ENCODE peak calls at places on chromosomes 6 and 20, in four cellular contexts. One of them, this sample, is unnamed.
A peak's percentile ranks its signal among the peaks of the same experiment; 100 is the strongest.

GRCh38 chr20:19968488-19969073 is 48.6 kb upstream of the NAA20 start:
- DNase-seq in bronchial epithelial cell: no peak
- DNase-seq in heart left ventricle: no peak
- DNase-seq in body of pancreas: no peak
- DNase-seq in this sample: no peak

GRCh38 chr20:17888044-17888443 is 80.5 kb downstream of the SNX5 start:
- DNase-seq in bronchial epithelial cell: peak; percentile 81
- DNase-seq in heart left ventricle: no peak
- DNase-seq in body of pancreas: no peak
- DNase-seq in this sample: no peak

GRCh38 chr6:148507774-148508173 is 165.1 kb downstream of the SASH1 start:
- DNase-seq in bronchial epithelial cell: no peak
- DNase-seq in heart left ventricle: no peak
- DNase-seq in body of pancreas: no peak
- DNase-seq in this sample: no peak

GRCh38 chr6:153618371-153619328 is 420.4 kb upstream of the OPRM1 start:
- DNase-seq in body of pancreas: no peak
- DNase-seq in heart left ventricle: peak; percentile 19
- DNase-seq in bronchial epithelial cell: peak; percentile 10
- DNase-seq in this sample: no peak

GRCh38 chr20:4195499-4195898 is 180.1 kb upstream of the RNF24 start:
- DNase-seq in heart left ventricle: no peak
- DNase-seq in bronchial epithelial cell: peak; percentile 23
- DNase-seq in body of pancreas: peak; percentile 16
- DNase-seq in this sample: peak; percentile 46

GRCh38 chr20:46011631-46012482 is 3.1 kb downstream of the MMP9 start:
- DNase-seq in heart left ventricle: peak; percentile 67
- DNase-seq in bronchial epithelial cell: peak; percentile 50
- DNase-seq in body of pancreas: peak; percentile 52
- DNase-seq in this sample: peak; percentile 67

GRCh38 chr20:59403261-59403961 is 103.0 kb downstream of the EDN3 start:
- DNase-seq in heart left ventricle: no peak
- DNase-seq in bronchial epithelial cell: no peak
- DNase-seq in body of pancreas: peak; percentile 70
- DNase-seq in this sample: peak; percentile 63

GRCh38 chr6:42450314-42451145 is 1.2 kb downstream of the TRERF1 start:
- DNase-seq in body of pancreas: peak; percentile 28
- DNase-seq in heart left ventricle: no peak
- DNase-seq in bronchial epithelial cell: peak; percentile 5
- DNase-seq in this sample: peak; percentile 23

GRCh38 chr6:45959534-45960195 is 56.0 kb downstream of the CLIC5 start:
- DNase-seq in body of pancreas: no peak
- DNase-seq in heart left ventricle: no peak
- DNase-seq in bronchial epithelial cell: peak; percentile 82
- DNase-seq in this sample: peak; percentile 47

GRCh38 chr6:12718025-12718424 is 1.5 kb downstream of the PHACTR1 start:
- DNase-seq in bronchial epithelial cell: peak; percentile 41
- DNase-seq in body of pancreas: no peak
- DNase-seq in heart left ventricle: no peak
- DNase-seq in this sample: no peak

GRCh38 chr6:161694995-161695394 is 421.1 kb upstream of the AGPAT4 start:
- DNase-seq in bronchial epithelial cell: no peak
- DNase-seq in heart left ventricle: no peak
- DNase-seq in body of pancreas: peak; percentile 24
- DNase-seq in this sample: peak; percentile 27
- TF ChIP-seq CTCF in bronchial epithelial cell: no peak
- TF ChIP-seq CTCF in heart left ventricle: peak; percentile 29
- TF ChIP-seq CTCF in body of pancreas: peak; percentile 56
- TF ChIP-seq CTCF in this sample: peak; percentile 50

GRCh38 chr6:170295519-170296422 is 4.9 kb upstream of the DLL1 start:
- DNase-seq in bronchial epithelial cell: peak; percentile 21
- DNase-seq in heart left ventricle: peak; percentile 45
- DNase-seq in body of pancreas: peak; percentile 70
- DNase-seq in this sample: no peak

GRCh38 chr6:170296423-170296745 is 5.5 kb upstream of the DLL1 start:
- DNase-seq in body of pancreas: no peak
- DNase-seq in heart left ventricle: no peak
- DNase-seq in bronchial epithelial cell: no peak
- DNase-seq in this sample: no peak

GRCh38 chr6:170298688-170299087 is 7.8 kb upstream of the DLL1 start:
- DNase-seq in body of pancreas: no peak
- DNase-seq in bronchial epithelial cell: peak; percentile 28
- DNase-seq in heart left ventricle: no peak
- DNase-seq in this sample: no peak

GRCh38 chr6:170297577-170298330 is 6.9 kb upstream of the DLL1 start:
- DNase-seq in heart left ventricle: no peak
- DNase-seq in bronchial epithelial cell: no peak
- DNase-seq in body of pancreas: peak; percentile 56
- DNase-seq in this sample: no peak

DNA sequence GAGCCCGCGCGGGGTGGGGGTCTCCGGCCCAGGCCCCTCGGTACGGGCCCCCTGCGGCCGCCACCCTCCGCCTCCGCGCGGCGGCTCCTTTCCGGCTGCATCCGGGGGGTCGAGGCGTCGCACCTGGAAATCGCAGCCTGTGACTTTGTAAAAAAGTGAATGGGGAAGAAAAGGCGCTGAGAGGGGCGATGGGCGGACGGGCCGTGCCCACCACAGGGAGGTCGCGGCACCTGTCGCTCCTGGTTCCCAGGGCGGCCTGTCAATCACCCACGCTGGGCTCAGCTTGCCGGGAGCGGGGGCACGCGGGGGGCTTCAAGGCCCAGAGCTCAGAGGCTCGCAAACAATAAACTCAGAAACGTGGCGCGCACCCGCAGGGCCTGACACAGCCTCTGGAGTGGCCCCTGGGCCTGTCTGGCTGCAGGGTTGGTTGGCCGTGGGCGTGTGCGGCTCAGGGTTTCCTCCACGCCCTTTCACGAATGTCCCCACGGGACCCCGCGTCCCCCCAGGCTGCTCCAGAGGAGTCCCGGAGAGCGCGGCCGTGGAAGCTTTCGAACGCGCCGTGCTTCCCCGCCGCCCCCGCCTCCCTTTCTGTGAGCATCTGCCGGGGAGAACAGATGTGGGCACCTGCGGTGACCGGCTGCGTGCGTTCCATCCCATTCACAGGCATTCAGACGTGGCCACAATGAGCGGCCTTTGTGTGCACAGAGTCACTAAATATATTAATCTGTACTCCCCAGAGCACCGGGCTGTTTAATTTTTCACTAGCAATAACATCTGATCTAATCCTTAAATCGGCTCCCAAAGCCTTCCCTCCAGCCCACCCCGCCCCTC is 6.1 kb upstream of the DLL1 start:
- DNase-seq in heart left ventricle: no peak
- DNase-seq in body of pancreas: peak; percentile 59
- DNase-seq in bronchial epithelial cell: no peak
- DNase-seq in this sample: no peak
- H3K4me3 ChIP-seq in heart left ventricle: no peak overlapping the region
- H3K4me3 ChIP-seq in body of pancreas: no peak overlapping the region
- H3K4me3 ChIP-seq in bronchial epithelial cell: no peak overlapping the region
- H3K4me3 ChIP-seq in this sample: no peak overlapping the region

GRCh38 chr6:50843842-50844241 is 25.2 kb downstream of the TFAP2B start:
- DNase-seq in bronchial epithelial cell: no peak
- DNase-seq in body of pancreas: no peak
- DNase-seq in heart left ventricle: no peak
- DNase-seq in this sample: no peak
- H3K27me3 ChIP-seq in bronchial epithelial cell: peaks cover 40% of the 10 kb centered on the region
- H3K27me3 ChIP-seq in body of pancreas: no peaks in the 10 kb centered on the region
- H3K27me3 ChIP-seq in heart left ventricle: peaks cover 98% of the 10 kb centered on the region
- H3K27me3 ChIP-seq in this sample: no peaks in the 10 kb centered on the region

GRCh38 chr20:62907377-62908317 is 18.7 kb downstream of the DIDO1 start:
- DNase-seq in heart left ventricle: no peak
- DNase-seq in bronchial epithelial cell: no peak
- DNase-seq in body of pancreas: no peak
- DNase-seq in this sample: peak; percentile 50
- TF ChIP-seq CTCF in heart left ventricle: no peak
- TF ChIP-seq CTCF in bronchial epithelial cell: peak; percentile 63
- TF ChIP-seq CTCF in body of pancreas: no peak
- TF ChIP-seq CTCF in this sample: peak; percentile 74

GRCh38 chr6:169231790-169232506 is 21.7 kb downstream of the THBS2 start:
- DNase-seq in body of pancreas: no peak
- DNase-seq in heart left ventricle: peak; percentile 26
- DNase-seq in bronchial epithelial cell: no peak
- DNase-seq in this sample: no peak

GRCh38 chr6:169227116-169227515 is 26.5 kb downstream of the THBS2 start:
- DNase-seq in body of pancreas: no peak
- DNase-seq in heart left ventricle: no peak
- DNase-seq in bronchial epithelial cell: no peak
- DNase-seq in this sample: no peak

GRCh38 chr6:169230923-169231789 is 22.5 kb downstream of the THBS2 start:
- DNase-seq in bronchial epithelial cell: no peak
- DNase-seq in heart left ventricle: peak; percentile 27
- DNase-seq in body of pancreas: no peak
- DNase-seq in this sample: no peak

GRCh38 chr6:169230322-169230665 is 23.4 kb downstream of the THBS2 start:
- DNase-seq in body of pancreas: no peak
- DNase-seq in bronchial epithelial cell: no peak
- DNase-seq in heart left ventricle: peak; percentile 15
- DNase-seq in this sample: no peak

GRCh38 chr6:169229611-169230321 is 23.9 kb downstream of the THBS2 start:
- DNase-seq in bronchial epithelial cell: no peak
- DNase-seq in body of pancreas: no peak
- DNase-seq in heart left ventricle: peak; percentile 32
- DNase-seq in this sample: no peak
- H3K4me3 ChIP-seq in bronchial epithelial cell: no peak overlapping the region
- H3K4me3 ChIP-seq in body of pancreas: no peak overlapping the region
- H3K4me3 ChIP-seq in heart left ventricle: no peak overlapping the region
- H3K4me3 ChIP-seq in this sample: no peak overlapping the region

DNA sequence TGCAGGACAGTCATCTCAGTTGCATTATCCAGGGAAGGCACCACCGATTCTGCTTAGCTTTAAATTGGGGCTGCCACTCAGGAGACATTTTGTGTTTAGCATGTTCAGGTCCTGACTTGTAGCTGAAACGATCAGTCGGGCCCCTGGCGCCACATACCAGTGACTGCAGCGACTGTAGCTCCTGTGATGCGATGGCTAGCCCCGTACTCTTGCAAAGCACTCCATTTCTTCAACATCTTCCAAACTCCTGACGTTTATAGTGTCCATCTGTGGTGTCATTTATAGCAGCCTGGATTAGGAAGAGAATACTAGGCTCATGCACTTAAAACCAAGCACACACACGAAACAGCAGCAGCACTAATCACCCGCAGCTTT is 13.0 kb downstream of the POU3F2 start:
- DNase-seq in heart left ventricle: no peak
- DNase-seq in body of pancreas: no peak
- DNase-seq in bronchial epithelial cell: no peak
- DNase-seq in this sample: no peak
- H3K27me3 ChIP-seq in heart left ventricle: peaks cover 69% of the 10 kb centered on the region
- H3K27me3 ChIP-seq in body of pancreas: no peaks in the 10 kb centered on the region
- H3K27me3 ChIP-seq in bronchial epithelial cell: peaks cover 53% of the 10 kb centered on the region
- H3K27me3 ChIP-seq in this sample: peaks cover 6% of the 10 kb centered on the region

This sample was measured in WERI-Rb-1.